ENCODE peak calls at places on chromosomes 1 and 21, in five cellular contexts. A is WERI-Rb-1; K is A673; Z is OCI-LY7; W is CD4-positive, alpha-beta T cell. D is an unnamed sample.

GRCh38 chr1:154972517-154973343 is 1.8 kb upstream of the CKS1B start:
- DNase-seq in Z (no peak), W (no peak), A (peak; percentile 64), K (peak; percentile 86), D (peak; percentile 84)

GRCh38 chr1:180821970-180822369 is 90.7 kb upstream of the KIAA1614 start:
- DNase-seq in W (no peak), A (no peak), K (no peak), Z (no peak), D (no peak)

GRCh38 chr1:178659789-178660208 is 65.2 kb upstream of the RALGPS2 start:
- DNase-seq in A (no peak), K (no peak), W (no peak), Z (peak; percentile 61), D (no peak)

GRCh38 chr1:3465091-3465934 is 10.8 kb downstream of the ARHGEF16 start:
- DNase-seq in Z (no peak), K (no peak), A (no peak), W (no peak), D (no peak)

GRCh38 chr1:147613506-147613905 is 56.8 kb downstream of the ACP6 start:
- DNase-seq in W (no peak), K (peak; percentile 62), A (no peak), Z (no peak), D (no peak)

GRCh38 chr1:193320281-193320680 is 133.9 kb upstream of the B3GALT2 start:
- DNase-seq in A (no peak), K (no peak), Z (no peak), W (no peak), D (no peak)

GRCh38 chr21:37257526-37257966 is 9.6 kb downstream of the VPS26C start:
- DNase-seq in A (peak; percentile 71), W (no peak), Z (no peak), K (peak; percentile 46), D (no peak)

GRCh38 chr1:33317946-33318345 is 3.0 kb downstream of the A3GALT2 start:
- DNase-seq in K (no peak), W (no peak), Z (no peak), A (no peak), D (no peak)

GRCh38 chr1:32716312-32717126 is 13.9 kb upstream of the SYNC start:
- DNase-seq in W (peak; percentile 55), K (peak; percentile 58), Z (peak; percentile 85), A (peak; percentile 90), D (no peak)

GRCh38 chr1:8384088-8384487 is 66.2 kb downstream of the SLC45A1 start:
- DNase-seq in Z (no peak), K (no peak), W (no peak), A (no peak), D (no peak)

GRCh38 chr21:19523731-19524130 is 1120.1 kb upstream of the TMPRSS15 start:
- DNase-seq in A (no peak), Z (no peak), W (no peak), K (no peak), D (peak; percentile 16)

GRCh38 chr1:5574641-5575040 is 417.6 kb downstream of the NPHP4 start:
- DNase-seq in W (no peak), K (no peak), A (no peak), Z (no peak), D (no peak)

GRCh38 chr1:221098462-221099406 is 219.5 kb downstream of the HLX start:
- DNase-seq in W (no peak), Z (no peak), K (no peak), A (no peak), D (no peak)

GRCh38 chr1:188355082-188355481 is 1526.3 kb downstream of the PLA2G4A start:
- DNase-seq in W (no peak), A (no peak), Z (no peak), K (no peak), D (no peak)

GRCh38 chr1:63317007-63317813 is 5.2 kb upstream of the FOXD3 start:
- DNase-seq in W (no peak), Z (peak; percentile 86), K (peak; percentile 86), A (peak; percentile 83), D (no peak)

GRCh38 chr1:226444901-226445300 is 37.0 kb upstream of the PARP1 start:
- DNase-seq in K (no peak), Z (peak; percentile 97), A (peak; percentile 22), W (peak; percentile 57), D (no peak)

GRCh38 chr1:180150982-180151381 is 3.7 kb upstream of the QSOX1 start:
- DNase-seq in Z (no peak), A (no peak), W (no peak), K (peak; percentile 60), D (no peak)

GRCh38 chr1:220891221-220892085 is 12.2 kb downstream of the HLX start:
- DNase-seq in W (no peak), A (no peak), K (no peak), Z (no peak), D (no peak)

GRCh38 chr1:10471411-10472219 is 714 bp downstream of the DFFA start:
- DNase-seq in K (peak; percentile 67), A (no peak), W (no peak), Z (no peak), D (peak; percentile 26)

GRCh38 chr1:1274299-1274930 is 761 bp upstream of the UBE2J2 start:
- DNase-seq in Z (no peak), K (no peak), A (no peak), W (no peak), D (no peak)

GRCh38 chr1:1199961-1200875 is 6.2 kb downstream of the TNFRSF18 start:
- DNase-seq in A (no peak), W (no peak), K (no peak), Z (no peak), D (no peak)

GRCh38 chr1:13605159-13605558 is 21.5 kb downstream of the PDPN start:
- DNase-seq in A (no peak), K (no peak), W (no peak), Z (no peak), D (no peak)

GRCh38 chr1:165869343-165869742 is 41.9 kb downstream of the UCK2 start:
- DNase-seq in Z (no peak), K (no peak), W (no peak), A (no peak), D (no peak)

GRCh38 chr1:212609701-212610574 is 1.4 kb downstream of the ATF3 start:
- DNase-seq in A (no peak), W (no peak), K (no peak), Z (no peak), D (no peak)

GRCh38 chr1:186864296-186864695 is 35.5 kb downstream of the PLA2G4A start:
- DNase-seq in W (no peak), Z (no peak), K (no peak), A (no peak), D (no peak)

GRCh38 chr1:36882536-36883285 is 151.6 kb downstream of the GRIK3 start:
- DNase-seq in W (peak; percentile 7), A (no peak), K (no peak), Z (no peak), D (no peak)

GRCh38 chr1:50098490-50099109 is 10.1 kb upstream of the ELAVL4 start:
- DNase-seq in A (no peak), W (no peak), K (no peak), Z (no peak), D (no peak)

DNA sequence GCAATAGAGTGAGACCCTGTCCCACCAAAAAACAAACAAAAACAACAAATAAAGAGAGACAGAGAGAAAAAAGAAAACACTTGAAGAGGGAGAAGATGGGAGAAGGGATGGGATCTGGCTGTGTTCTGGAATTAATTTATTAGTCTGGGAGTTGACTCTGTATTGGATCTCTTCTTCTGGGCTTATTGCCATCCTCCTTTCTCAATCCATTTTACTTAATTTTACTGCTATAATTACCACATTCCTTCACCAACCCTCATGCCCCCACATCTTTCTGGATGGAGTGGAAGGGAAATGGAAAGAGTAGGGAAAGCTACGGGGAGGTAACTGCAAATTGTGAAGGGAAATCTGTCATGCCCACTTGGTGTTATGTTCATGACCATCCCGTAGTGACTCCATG is 42.9 kb downstream of the FMN2 start:
- DNase-seq in Z (no peak), W (no peak), K (no peak), A (no peak), D (no peak)
- TF ChIP-seq CTCF in Z (no peak), W (no peak), K (no peak), A (no peak), D (no peak)

DNA sequence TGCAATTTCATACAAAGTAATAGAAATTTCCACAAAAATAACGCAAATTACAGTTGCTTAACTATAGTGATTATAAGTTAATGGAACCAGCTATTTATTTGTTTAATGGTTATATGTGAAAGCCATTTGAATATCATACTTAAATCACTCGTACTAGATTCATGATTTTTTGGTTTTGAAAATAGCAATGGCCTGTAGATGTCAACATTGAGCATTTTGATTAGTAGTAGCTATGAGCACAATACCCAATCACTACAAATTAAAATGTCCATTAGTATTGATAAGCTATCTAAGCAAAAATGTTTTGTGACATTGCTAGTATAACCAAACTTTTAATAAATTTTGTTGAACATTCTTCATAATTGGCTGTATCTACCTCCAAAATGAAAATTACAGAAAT is 10.0 kb downstream of the COL24A1 start:
- DNase-seq in A (no peak), K (no peak), Z (no peak), W (no peak), D (no peak)
- TF ChIP-seq CTCF in A (no peak), K (peak; percentile 36), Z (peak; percentile 56), W (no peak), D (peak; percentile 16)

GRCh38 chr1:24454684-24455091 is 39.1 kb downstream of the NIPAL3 start:
- DNase-seq in W (no peak), A (no peak), K (no peak), Z (no peak), D (no peak)

GRCh38 chr1:24457866-24458265 is 42.3 kb downstream of the NIPAL3 start:
- DNase-seq in K (no peak), W (no peak), A (no peak), Z (no peak), D (no peak)

GRCh38 chr1:24463756-24464377 is 38.8 kb upstream of the RCAN3 start:
- DNase-seq in K (no peak), A (peak; percentile 54), Z (no peak), W (no peak), D (no peak)

GRCh38 chr1:24464378-24464770 is 38.3 kb upstream of the RCAN3 start:
- DNase-seq in A (no peak), W (no peak), Z (no peak), K (peak; percentile 21), D (no peak)

GRCh38 chr1:24459551-24460266 is 42.9 kb upstream of the RCAN3 start:
- DNase-seq in W (no peak), A (peak; percentile 44), Z (no peak), K (no peak), D (no peak)
- TF ChIP-seq CTCF in W (no peak), A (no peak), Z (no peak), K (no peak), D (no peak)

GRCh38 chr21:44064852-44065403 is 42.3 kb upstream of the PWP2 start:
- DNase-seq in K (no peak), W (no peak), A (no peak), Z (no peak), D (no peak)

GRCh38 chr21:44066116-44066515 is 41.1 kb upstream of the PWP2 start:
- DNase-seq in A (no peak), W (no peak), Z (no peak), K (no peak), D (no peak)

GRCh38 chr21:44065428-44065827 is 41.8 kb upstream of the PWP2 start:
- DNase-seq in A (no peak), Z (no peak), W (peak; percentile 71), K (peak; percentile 41), D (no peak)

GRCh38 chr21:44070391-44070790 is 36.8 kb upstream of the PWP2 start:
- DNase-seq in Z (no peak), A (no peak), K (no peak), W (no peak), D (no peak)

GRCh38 chr21:44067011-44067839 is 40.0 kb upstream of the PWP2 start:
- DNase-seq in A (peak; percentile 66), W (no peak), Z (no peak), K (peak; percentile 5), D (no peak)
- TF ChIP-seq CTCF in A (peak; percentile 69), W (no peak), Z (peak; percentile 31), K (no peak), D (peak; percentile 10)

GRCh38 chr1:78797108-78797781 is 147.6 kb downstream of the IFI44 start:
- DNase-seq in K (no peak), W (no peak), A (no peak), Z (no peak), D (no peak)
- TF ChIP-seq CTCF in K (no peak), W (no peak), A (no peak), Z (no peak), D (no peak)

D was measured in retinal pigment epithelial cell.